ENCODE peak calls at places on chromosomes 16 and 17, in four cellular contexts. P, Z, J and G are unnamed samples. For H3K4me1, the result is how much of the 10 kb centered on the place peaks cover.

GRCh38 chr16:70746040-70746707 is 54.8 kb downstream of the VAC14 start:
- DNase-seq in P (no peak), J (peak), Z (peak), G (no peak)

GRCh38 chr17:38333635-38334295 is 10.0 kb downstream of the GPR179 start:
- DNase-seq in P (peak), Z (peak), J (peak), G (peak)

GRCh38 chr17:9872852-9873251 is 32.2 kb downstream of the RCVRN start:
- DNase-seq in J (no peak), Z (no peak), P (no peak), G (no peak)

GRCh38 chr16:75726390-75726789 is at the start of gene CPHXL:
- DNase-seq in J (no peak), P (no peak), Z (no peak), G (peak)

GRCh38 chr17:78868391-78868790 is 27.8 kb upstream of the USP36 start:
- DNase-seq in J (no peak), P (no peak), Z (no peak), G (no peak)

GRCh38 chr16:48157794-48158193 is 2.0 kb upstream of the ABCC12 start:
- DNase-seq in J (no peak), Z (no peak), P (no peak), G (no peak)

GRCh38 chr17:55825213-55825612 is 74.4 kb downstream of the PCTP start:
- DNase-seq in J (peak), Z (no peak), P (no peak), G (peak)

GRCh38 chr17:28173801-28174200 is 131.3 kb downstream of the NLK start:
- DNase-seq in J (no peak), Z (no peak), P (peak), G (no peak)

GRCh38 chr17:4072487-4073157 is 70.2 kb downstream of the ZZEF1 start:
- DNase-seq in P (no peak), Z (no peak), J (no peak), G (no peak)

GRCh38 chr17:66965801-66966528 is 1.5 kb downstream of the CACNG4 start:
- DNase-seq in Z (no peak), P (peak), J (no peak), G (no peak)

GRCh38 chr17:79970576-79971068 is 65.0 kb downstream of the TBC1D16 start:
- DNase-seq in Z (peak), P (peak), J (peak), G (peak)

GRCh38 chr16:55257971-55258613 is 65.9 kb upstream of the IRX6 start:
- DNase-seq in J (peak), P (peak), Z (peak), G (peak)

GRCh38 chr16:66476328-66477027 is 49.4 kb downstream of the BEAN1 start:
- DNase-seq in Z (no peak), P (no peak), J (peak), G (peak)

GRCh38 chr17:6259899-6260298 is 175.0 kb downstream of the AIPL1 start:
- DNase-seq in Z (no peak), J (no peak), P (no peak), G (no peak)

GRCh38 chr17:44522883-44523671 is 19.9 kb upstream of the GPATCH8 start:
- DNase-seq in P (peak), Z (peak), J (peak), G (peak)

GRCh38 chr17:64786337-64786736 is 124.2 kb upstream of the SMURF2 start:
- DNase-seq in Z (no peak), P (no peak), J (no peak), G (no peak)

GRCh38 chr16:22428654-22429053 is 54.2 kb upstream of the CDR2 start:
- DNase-seq in J (no peak), P (no peak), Z (no peak), G (no peak)

GRCh38 chr17:83135692-83136091 is 56.3 kb downstream of the METRNL start:
- DNase-seq in Z (no peak), J (no peak), P (no peak), G (no peak)

GRCh38 chr17:71447644-71448043 is 673.2 kb upstream of the SOX9 start:
- DNase-seq in P (no peak), Z (no peak), J (no peak), G (no peak)

GRCh38 chr16:85778873-85779272 is 20.5 kb downstream of the EMC8 start:
- DNase-seq in P (no peak), Z (no peak), J (no peak), G (no peak)

GRCh38 chr16:2664522-2665096 is 17.7 kb upstream of the KCTD5 start:
- DNase-seq in J (no peak), P (no peak), Z (no peak), G (no peak)

GRCh38 chr17:79837888-79838540 is 1.2 kb downstream of the CBX4 start:
- DNase-seq in P (no peak), Z (no peak), J (no peak), G (no peak)

GRCh38 chr17:7997186-7997585 is 5.2 kb upstream of the GUCY2D start:
- DNase-seq in Z (no peak), J (peak), P (peak), G (peak)

GRCh38 chr17:48567646-48568354 is 10.3 kb downstream of the HOXB4 start:
- DNase-seq in Z (no peak), P (no peak), J (no peak), G (no peak)

GRCh38 chr17:47905221-47905733 is 9.2 kb downstream of the SP2 start:
- DNase-seq in P (peak), J (no peak), Z (peak), G (no peak)

GRCh38 chr17:48003686-48004120 is 32.8 kb downstream of the CDK5RAP3 start:
- DNase-seq in Z (no peak), P (no peak), J (no peak), G (no peak)

GRCh38 chr17:8611671-8612298 is 18.7 kb downstream of the MYH10 start:
- DNase-seq in J (no peak), Z (no peak), P (no peak), G (no peak)

GRCh38 chr17:58002154-58002553 is 4.9 kb downstream of the SRSF1 start:
- DNase-seq in P (no peak), Z (no peak), J (no peak), G (no peak)

GRCh38 chr17:58002973-58003372 is 4.1 kb downstream of the SRSF1 start:
- DNase-seq in Z (no peak), J (no peak), P (no peak), G (no peak)

GRCh38 chr17:57999496-58000017 is 7.5 kb downstream of the SRSF1 start:
- DNase-seq in P (peak), Z (no peak), J (peak), G (peak)

GRCh38 chr17:58002558-58002957 is 4.5 kb downstream of the SRSF1 start:
- DNase-seq in P (no peak), J (no peak), Z (no peak), G (no peak)

DNA sequence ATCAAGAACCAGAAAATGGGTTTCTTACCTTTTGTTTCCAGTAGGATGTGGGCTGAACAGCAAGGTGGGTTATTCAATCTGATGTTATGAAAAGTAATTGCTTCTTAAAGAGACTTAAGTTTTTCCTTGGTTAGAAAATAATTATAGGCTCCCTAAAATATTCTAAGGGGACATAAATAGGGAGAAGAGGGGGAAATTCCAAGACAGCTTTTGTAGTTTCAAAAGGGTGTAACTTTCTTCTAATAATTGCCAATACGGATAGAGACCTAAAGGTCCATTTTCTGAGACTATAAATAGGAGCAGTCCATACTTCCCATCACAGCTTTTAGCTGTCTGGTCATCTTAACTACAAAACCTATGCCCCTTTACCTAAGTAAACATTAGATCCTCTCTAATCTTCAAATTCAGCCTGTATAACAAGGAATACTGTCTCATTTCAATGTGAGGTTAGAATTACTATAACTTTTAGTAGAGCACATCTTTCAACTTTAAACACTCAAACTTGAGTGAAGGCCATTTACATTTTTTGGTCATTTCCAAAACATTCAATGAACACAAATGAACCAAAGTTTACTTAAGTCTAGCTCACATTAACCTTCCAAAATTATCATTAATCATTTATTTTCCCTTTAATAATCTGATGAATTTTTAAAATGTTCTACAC is 5.5 kb downstream of the SRSF1 start:
- DNase-seq in P (no peak), J (no peak), Z (no peak), G (peak)
- H3K4me1 ChIP-seq in P (under half), J (under half), Z (under half), G (half or more)

DNA sequence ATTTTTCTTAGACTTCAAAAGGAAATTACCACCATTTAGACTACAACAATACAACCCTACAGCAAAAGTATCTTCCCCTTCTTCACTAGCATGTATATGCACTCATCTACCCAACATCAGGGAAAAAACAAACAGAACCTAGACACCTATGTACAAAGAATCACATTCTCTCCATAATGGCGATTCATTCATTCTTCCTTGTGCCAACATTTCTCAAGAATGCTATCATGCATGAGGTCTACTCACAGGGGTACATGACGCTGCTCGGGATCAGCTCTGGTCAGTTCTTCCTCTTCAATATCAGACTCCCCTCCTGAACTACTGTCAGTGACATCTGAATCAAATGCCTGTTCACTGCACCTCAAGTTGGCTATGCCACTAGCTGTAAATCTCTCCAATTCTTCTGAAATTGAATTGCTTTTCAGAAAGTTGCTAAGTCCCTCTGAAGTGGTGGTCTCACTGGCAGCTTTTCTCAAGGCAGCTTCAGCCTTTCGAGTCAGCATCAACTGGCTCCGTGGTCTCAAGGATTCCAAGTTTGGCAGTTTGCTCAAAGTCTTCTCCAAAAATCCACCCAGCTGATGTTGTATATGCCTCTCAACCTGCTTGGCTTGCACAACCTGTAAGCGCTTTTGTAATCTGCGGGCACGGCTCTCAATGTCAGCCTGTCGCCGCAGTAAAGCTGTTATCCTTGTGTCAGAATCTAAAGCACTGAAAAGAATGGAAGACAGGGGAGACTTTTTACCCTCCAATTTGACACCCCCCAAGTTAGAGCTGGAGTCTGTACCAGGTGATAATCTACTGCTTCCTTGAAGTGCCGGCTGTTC is 22.4 kb downstream of the KANSL1 start:
- DNase-seq in P (no peak), Z (no peak), J (no peak), G (no peak)
- H3K4me1 ChIP-seq in P (under half), Z (half or more), J (under half), G (under half)

DNA sequence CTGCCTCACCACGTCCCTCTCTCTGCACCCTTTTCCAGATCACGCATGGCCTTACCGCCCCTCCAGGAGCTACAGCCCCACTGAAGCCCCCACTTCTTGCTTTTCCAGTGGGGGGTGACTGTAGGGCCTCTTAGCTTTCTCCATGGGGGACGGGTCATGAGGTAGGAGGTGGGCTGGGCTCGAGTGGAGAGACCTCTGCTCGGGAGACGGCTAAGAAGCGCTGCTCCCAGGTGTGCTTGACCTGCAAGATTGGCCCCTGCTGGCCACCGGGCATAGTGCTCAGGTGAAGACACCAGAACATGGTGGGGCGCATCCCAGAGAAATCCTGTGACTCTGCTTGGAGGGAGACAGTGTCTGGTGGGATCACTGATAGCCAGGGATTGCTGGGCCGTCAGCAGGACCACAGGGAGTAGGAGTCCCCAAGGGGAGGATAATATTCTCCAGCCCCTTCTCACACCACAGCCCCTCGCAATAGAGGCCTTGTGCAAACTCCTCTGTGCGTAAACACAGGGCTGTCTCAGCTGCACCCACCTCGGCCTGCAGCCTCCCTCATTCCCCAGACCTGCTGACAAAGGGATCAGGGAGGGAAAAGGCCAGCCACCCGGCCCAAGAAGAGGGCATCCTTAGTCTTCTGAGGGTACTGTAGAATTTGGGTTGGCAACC is 8.9 kb upstream of the GALK1 start:
- DNase-seq in Z (peak), P (no peak), J (no peak), G (no peak)
- H3K4me1 ChIP-seq in Z (under half), P (under half), J (under half), G (under half)

GRCh38 chr16:29808219-29808900 is 2.0 kb downstream of the MAZ start:
- DNase-seq in Z (no peak), P (no peak), J (no peak), G (no peak)
- H3K4me1 ChIP-seq in Z (under half), P (under half), J (half or more), G (half or more)

GRCh38 chr17:63631062-63631461 is 8.8 kb downstream of the MAP3K3 start:
- DNase-seq in J (no peak), Z (no peak), P (no peak), G (no peak)
- H3K4me1 ChIP-seq in J (under half), Z (half or more), P (under half), G (under half)

DNA sequence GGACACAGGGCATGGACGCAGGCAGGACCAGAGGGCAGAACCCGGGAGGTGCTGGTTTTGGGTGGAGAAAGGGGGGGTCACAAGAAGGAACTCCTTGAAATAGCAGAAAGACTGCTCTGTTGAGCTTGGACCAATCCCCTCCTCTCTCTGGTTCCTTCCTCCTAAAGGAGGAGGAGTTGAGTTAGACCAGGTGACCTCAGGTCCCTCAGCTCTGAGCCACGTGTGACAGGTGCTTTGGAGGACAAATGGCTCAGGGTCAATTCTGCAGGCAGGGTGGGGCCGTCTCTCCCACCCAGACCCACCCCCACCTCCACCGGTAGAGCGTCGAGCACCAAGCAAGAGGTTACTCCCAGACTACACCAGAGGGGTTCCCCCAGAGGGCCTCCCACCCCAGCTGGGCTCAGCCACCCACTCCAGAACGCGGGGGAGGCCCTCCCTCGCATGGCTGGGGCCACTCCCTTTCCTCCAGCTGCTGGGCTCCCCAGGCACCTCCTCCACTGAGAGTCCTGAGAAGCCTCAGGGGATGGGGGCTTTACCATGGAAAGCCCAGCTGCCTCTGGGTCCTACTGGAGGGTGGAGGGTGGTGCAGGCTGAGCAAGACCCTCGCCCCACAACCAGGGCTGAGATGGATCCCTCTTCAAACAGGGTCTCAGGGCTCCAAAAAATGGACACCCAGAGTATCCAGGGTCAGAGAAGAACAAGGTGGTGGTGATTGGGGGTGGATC is 7.7 kb downstream of the MYO1C start:
- DNase-seq in P (peak), Z (peak), J (peak), G (peak)
- H3K4me1 ChIP-seq in P (under half), Z (under half), J (half or more), G (under half)